ENCODE peak calls at places on chromosomes 7 and 10, in eight cellular contexts. One of them, this sample, is unnamed.

GRCh38 chr10:25049966-25050365 is 33.6 kb downstream of the THNSL1 start:
- DNase-seq in body of pancreas: no peak
- DNase-seq in Peyer's patch: no peak
- DNase-seq in gastrocnemius medialis: no peak
- DNase-seq in A549: no peak
- DNase-seq in endothelial cell of umbilical vein: no peak
- DNase-seq in tibial nerve: no peak
- DNase-seq in K562: no peak
- DNase-seq in this sample: no peak

GRCh38 chr10:127889605-127890195 is 3.0 kb downstream of the CLRN3 start:
- DNase-seq in body of pancreas: no peak
- DNase-seq in Peyer's patch: no peak
- DNase-seq in gastrocnemius medialis: no peak
- DNase-seq in A549: no peak
- DNase-seq in endothelial cell of umbilical vein: no peak
- DNase-seq in tibial nerve: no peak
- DNase-seq in K562: no peak
- DNase-seq in this sample: no peak

GRCh38 chr10:17075510-17075909 is 54.1 kb downstream of the CUBN start:
- DNase-seq in body of pancreas: no peak
- DNase-seq in Peyer's patch: no peak
- DNase-seq in gastrocnemius medialis: no peak
- DNase-seq in A549: peak; percentile 73
- DNase-seq in endothelial cell of umbilical vein: peak; percentile 89
- DNase-seq in tibial nerve: no peak
- DNase-seq in K562: no peak
- DNase-seq in this sample: no peak

GRCh38 chr10:24176658-24177057 is 32.3 kb upstream of the KIAA1217 start:
- DNase-seq in body of pancreas: no peak
- DNase-seq in Peyer's patch: no peak
- DNase-seq in gastrocnemius medialis: no peak
- DNase-seq in A549: no peak
- DNase-seq in endothelial cell of umbilical vein: no peak
- DNase-seq in tibial nerve: no peak
- DNase-seq in K562: no peak
- DNase-seq in this sample: no peak

GRCh38 chr7:106421181-106421762 is 136.5 kb upstream of the NAMPT start:
- DNase-seq in body of pancreas: peak; percentile 55
- DNase-seq in Peyer's patch: peak; percentile 48
- DNase-seq in gastrocnemius medialis: peak; percentile 59
- DNase-seq in A549: no peak
- DNase-seq in endothelial cell of umbilical vein: peak; percentile 86
- DNase-seq in tibial nerve: peak; percentile 80
- DNase-seq in K562: no peak
- DNase-seq in this sample: no peak

GRCh38 chr10:61097026-61097425 is 153.0 kb upstream of the RHOBTB1 start:
- DNase-seq in body of pancreas: no peak
- DNase-seq in Peyer's patch: no peak
- DNase-seq in gastrocnemius medialis: no peak
- DNase-seq in A549: no peak
- DNase-seq in endothelial cell of umbilical vein: peak; percentile 25
- DNase-seq in tibial nerve: no peak
- DNase-seq in K562: no peak
- DNase-seq in this sample: no peak

GRCh38 chr10:64468219-64468618 is 947.0 kb downstream of the REEP3 start:
- DNase-seq in body of pancreas: no peak
- DNase-seq in Peyer's patch: no peak
- DNase-seq in gastrocnemius medialis: no peak
- DNase-seq in A549: no peak
- DNase-seq in endothelial cell of umbilical vein: no peak
- DNase-seq in tibial nerve: no peak
- DNase-seq in K562: no peak
- DNase-seq in this sample: no peak

GRCh38 chr7:143408686-143409551 is at the start of gene EPHA1:
- DNase-seq in body of pancreas: peak; percentile 81
- DNase-seq in Peyer's patch: peak; percentile 91
- DNase-seq in gastrocnemius medialis: no peak
- DNase-seq in A549: no peak
- DNase-seq in endothelial cell of umbilical vein: no peak
- DNase-seq in tibial nerve: no peak
- DNase-seq in K562: peak; percentile 48
- DNase-seq in this sample: no peak

GRCh38 chr7:100603697-100604077 is 1.5 kb downstream of the PCOLCE start:
- DNase-seq in body of pancreas: no peak
- DNase-seq in Peyer's patch: no peak
- DNase-seq in gastrocnemius medialis: no peak
- DNase-seq in A549: no peak
- DNase-seq in endothelial cell of umbilical vein: no peak
- DNase-seq in tibial nerve: no peak
- DNase-seq in K562: peak; percentile 42
- DNase-seq in this sample: no peak

GRCh38 chr10:110355922-110356627 is 51.4 kb upstream of the SMNDC1 start:
- DNase-seq in body of pancreas: no peak
- DNase-seq in Peyer's patch: no peak
- DNase-seq in gastrocnemius medialis: no peak
- DNase-seq in A549: no peak
- DNase-seq in endothelial cell of umbilical vein: no peak
- DNase-seq in tibial nerve: no peak
- DNase-seq in K562: no peak
- DNase-seq in this sample: no peak

DNA sequence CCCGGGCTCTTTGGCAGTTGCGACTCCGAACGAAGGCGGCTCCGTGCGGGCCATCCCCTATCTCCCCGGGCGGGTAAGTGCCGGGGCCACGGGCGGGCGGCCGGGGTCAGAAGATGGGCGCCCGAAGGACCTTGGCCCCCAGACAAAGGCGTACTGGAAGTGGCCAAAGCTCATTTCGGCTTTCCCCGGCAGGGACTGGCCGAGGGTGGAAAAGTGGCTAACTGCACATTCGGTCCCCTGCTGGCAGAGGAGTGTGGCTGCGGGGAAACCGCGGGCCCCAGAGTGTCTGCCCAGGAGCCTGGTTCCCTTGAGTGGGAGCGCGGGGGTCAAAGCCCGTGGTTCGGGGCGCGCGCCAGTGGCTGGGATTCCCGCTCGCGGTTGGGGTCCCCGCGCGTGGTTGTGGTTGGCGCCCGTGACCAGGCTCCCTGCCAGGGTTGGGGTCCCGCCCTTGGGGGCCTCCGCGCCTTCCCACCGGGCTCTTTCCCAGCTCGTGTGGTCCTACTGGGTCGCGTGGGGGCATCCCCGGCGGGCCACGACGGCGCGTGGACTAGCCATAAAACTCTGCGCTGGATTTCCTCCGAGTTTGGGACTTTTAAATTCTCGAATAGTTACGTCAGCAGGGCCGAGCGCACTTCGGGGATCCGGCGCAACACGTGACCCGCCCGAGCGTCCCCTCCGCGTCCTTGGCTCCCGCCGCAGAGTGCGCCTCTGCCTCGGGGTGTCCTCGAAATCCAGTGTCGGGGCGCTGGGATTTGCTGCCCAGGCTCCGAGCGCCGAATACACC is 124.4 kb downstream of the TACC2 start:
- DNase-seq in body of pancreas: peak; percentile 74
- DNase-seq in Peyer's patch: peak; percentile 84
- DNase-seq in gastrocnemius medialis: peak; percentile 63
- DNase-seq in A549: peak; percentile 77
- DNase-seq in endothelial cell of umbilical vein: peak; percentile 77
- DNase-seq in tibial nerve: peak; percentile 76
- DNase-seq in K562: no peak
- DNase-seq in this sample: no peak
- TF ChIP-seq POLR2A in body of pancreas: peak; percentile 74
- TF ChIP-seq POLR2A in Peyer's patch: no peak
- TF ChIP-seq POLR2A in gastrocnemius medialis: peak; percentile 74
- TF ChIP-seq POLR2A in A549: peak; percentile 23
- TF ChIP-seq POLR2A in endothelial cell of umbilical vein: peak; percentile 86
- TF ChIP-seq POLR2A in tibial nerve: peak; percentile 94
- TF ChIP-seq POLR2A in K562: no peak
- TF ChIP-seq POLR2A in this sample: no peak

GRCh38 chr7:97971120-97971989 is 18.6 kb downstream of the OCM2 start:
- DNase-seq in body of pancreas: peak; percentile 29
- DNase-seq in Peyer's patch: peak; percentile 54
- DNase-seq in gastrocnemius medialis: no peak
- DNase-seq in A549: peak; percentile 57
- DNase-seq in endothelial cell of umbilical vein: peak; percentile 44
- DNase-seq in tibial nerve: no peak
- DNase-seq in K562: peak; percentile 64
- DNase-seq in this sample: no peak

GRCh38 chr7:97973206-97973658 is 16.8 kb downstream of the OCM2 start:
- DNase-seq in body of pancreas: peak; percentile 93
- DNase-seq in Peyer's patch: no peak
- DNase-seq in gastrocnemius medialis: no peak
- DNase-seq in A549: peak; percentile 29
- DNase-seq in endothelial cell of umbilical vein: no peak
- DNase-seq in tibial nerve: no peak
- DNase-seq in K562: peak; percentile 37
- DNase-seq in this sample: no peak

GRCh38 chr7:97971990-97972943 is 17.7 kb downstream of the OCM2 start:
- DNase-seq in body of pancreas: peak; percentile 90
- DNase-seq in Peyer's patch: peak; percentile 89
- DNase-seq in gastrocnemius medialis: peak; percentile 46
- DNase-seq in A549: peak; percentile 85
- DNase-seq in endothelial cell of umbilical vein: peak; percentile 44
- DNase-seq in tibial nerve: peak; percentile 58
- DNase-seq in K562: peak; percentile 93
- DNase-seq in this sample: no peak
- TF ChIP-seq POLR2A in body of pancreas: peak; percentile 46
- TF ChIP-seq POLR2A in Peyer's patch: no peak
- TF ChIP-seq POLR2A in gastrocnemius medialis: peak; percentile 20
- TF ChIP-seq POLR2A in A549: peak; percentile 59
- TF ChIP-seq POLR2A in endothelial cell of umbilical vein: peak; percentile 46
- TF ChIP-seq POLR2A in tibial nerve: no peak
- TF ChIP-seq POLR2A in K562: peak; percentile 86
- TF ChIP-seq POLR2A in this sample: no peak

DNA sequence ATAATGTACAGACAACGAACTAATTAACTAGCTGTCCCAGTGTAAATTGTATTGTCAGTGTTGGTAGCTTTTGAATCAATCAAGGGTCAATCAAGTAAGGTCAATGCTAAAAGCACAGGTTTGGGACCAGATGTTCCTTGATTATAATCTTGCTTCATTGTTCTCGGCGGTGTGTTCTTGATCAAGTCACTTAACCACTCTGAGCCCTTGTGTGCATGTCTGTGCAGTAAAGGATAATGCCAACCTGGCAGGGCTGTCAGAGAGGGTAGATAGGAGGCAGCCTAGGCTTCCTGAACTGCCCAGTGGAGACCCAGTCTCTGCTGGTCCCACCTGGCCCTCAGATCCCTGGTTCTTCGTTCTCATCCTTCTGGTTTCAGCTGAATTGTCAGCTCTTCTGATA is 221.0 kb downstream of the EMX2 start:
- DNase-seq in body of pancreas: no peak
- DNase-seq in Peyer's patch: no peak
- DNase-seq in gastrocnemius medialis: no peak
- DNase-seq in A549: no peak
- DNase-seq in endothelial cell of umbilical vein: no peak
- DNase-seq in tibial nerve: no peak
- DNase-seq in K562: no peak
- DNase-seq in this sample: no peak
- TF ChIP-seq POLR2A in body of pancreas: no peak
- TF ChIP-seq POLR2A in Peyer's patch: no peak
- TF ChIP-seq POLR2A in gastrocnemius medialis: no peak
- TF ChIP-seq POLR2A in A549: no peak
- TF ChIP-seq POLR2A in endothelial cell of umbilical vein: no peak
- TF ChIP-seq POLR2A in tibial nerve: no peak
- TF ChIP-seq POLR2A in K562: no peak
- TF ChIP-seq POLR2A in this sample: no peak

DNA sequence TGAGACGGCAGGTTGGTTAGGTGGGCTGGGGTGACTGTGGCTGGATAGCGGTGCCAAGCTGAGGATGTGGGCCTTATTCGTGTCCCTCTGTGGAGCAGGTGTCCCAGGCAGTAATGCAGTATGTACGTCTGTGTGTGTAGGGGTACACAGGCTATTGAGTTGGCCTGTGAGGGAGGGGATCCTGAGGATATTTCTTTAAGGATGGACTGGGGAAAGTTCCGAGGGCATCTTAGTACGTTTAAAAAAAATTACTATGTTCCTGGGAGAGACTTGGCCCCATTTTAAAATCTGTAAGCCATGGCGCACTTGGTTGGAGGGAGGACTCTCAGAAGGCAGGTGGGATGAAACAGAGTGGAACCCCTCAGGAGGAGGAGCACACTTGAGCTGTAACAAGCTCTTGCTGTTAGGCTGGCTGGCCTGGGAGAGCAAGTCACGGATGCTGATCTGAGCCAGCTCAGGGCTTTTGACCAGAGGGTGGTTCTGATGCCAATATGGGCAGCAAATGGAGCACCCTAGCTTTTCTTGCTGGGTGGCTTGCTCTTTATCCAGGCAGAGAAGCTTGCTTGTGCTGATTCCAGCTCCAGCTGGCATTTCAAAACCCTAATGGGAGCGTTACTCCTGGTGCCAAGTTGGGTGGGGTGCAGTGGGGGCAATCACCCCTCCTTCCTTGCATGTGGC is 765 bp downstream of the WBP1L start:
- DNase-seq in body of pancreas: peak; percentile 35
- DNase-seq in Peyer's patch: no peak
- DNase-seq in gastrocnemius medialis: no peak
- DNase-seq in A549: no peak
- DNase-seq in endothelial cell of umbilical vein: peak; percentile 58
- DNase-seq in tibial nerve: no peak
- DNase-seq in K562: peak; percentile 47
- DNase-seq in this sample: no peak
- TF ChIP-seq POLR2A in body of pancreas: no peak
- TF ChIP-seq POLR2A in Peyer's patch: no peak
- TF ChIP-seq POLR2A in gastrocnemius medialis: no peak
- TF ChIP-seq POLR2A in A549: no peak
- TF ChIP-seq POLR2A in endothelial cell of umbilical vein: peak; percentile 8
- TF ChIP-seq POLR2A in tibial nerve: no peak
- TF ChIP-seq POLR2A in K562: no peak
- TF ChIP-seq POLR2A in this sample: no peak

DNA sequence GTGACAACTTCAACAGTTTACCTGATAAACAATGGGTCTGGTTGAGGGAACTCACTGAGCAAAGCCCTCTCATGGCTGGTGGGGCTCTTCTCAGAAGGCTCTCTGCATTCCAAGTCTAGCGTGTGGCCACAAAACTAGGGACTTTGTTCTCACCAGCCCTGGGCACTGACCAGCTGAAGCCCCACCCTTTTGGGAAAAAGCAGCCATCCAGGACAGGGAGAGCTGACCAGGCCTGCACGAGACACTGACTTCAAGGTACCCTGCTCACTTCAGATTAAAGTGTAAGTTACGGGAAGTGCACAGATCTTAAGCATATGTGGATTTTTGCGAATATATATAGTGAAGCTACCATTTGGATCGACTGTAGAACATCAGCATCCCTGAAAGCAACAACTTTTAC is 67.4 kb upstream of the LRRC4 start:
- DNase-seq in body of pancreas: no peak
- DNase-seq in Peyer's patch: no peak
- DNase-seq in gastrocnemius medialis: no peak
- DNase-seq in A549: no peak
- DNase-seq in endothelial cell of umbilical vein: no peak
- DNase-seq in tibial nerve: no peak
- DNase-seq in K562: peak; percentile 13
- DNase-seq in this sample: no peak
- TF ChIP-seq POLR2A in body of pancreas: no peak
- TF ChIP-seq POLR2A in Peyer's patch: no peak
- TF ChIP-seq POLR2A in gastrocnemius medialis: no peak
- TF ChIP-seq POLR2A in A549: no peak
- TF ChIP-seq POLR2A in endothelial cell of umbilical vein: no peak
- TF ChIP-seq POLR2A in tibial nerve: no peak
- TF ChIP-seq POLR2A in K562: no peak
- TF ChIP-seq POLR2A in this sample: no peak